ENCODE peak calls at places on chromosome 6, in six cellular contexts. L is Peyer's patch; A is stimulated activated CD4-positive, alpha-beta T cell treated with anti-CD3 and anti-CD28 coated beads, Interleukin-12 subunit alpha, Interleukin-12 subunit beta, amount 100 ng/mL, for 4 hours; M is activated effector memory CD4-positive, alpha-beta T cell treated with Interleukin-2 at 50 U/mL for 16 hours; C is RCC 7860; F is iPS DF 19.7. J is an unnamed sample.

GRCh38 chr6:2714359-2714895 is 36.3 kb downstream of the MYLK4 start:
- DNase-seq in L (no peak), A (no peak), C (peak), M (no peak), F (no peak), J (no peak)

GRCh38 chr6:106979435-106979884 is 4.9 kb upstream of the CD24 start:
- DNase-seq in A (peak), L (peak), M (peak), C (peak), F (peak), J (peak)

GRCh38 chr6:159074120-159074684 is 29.4 kb upstream of the TAGAP start:
- DNase-seq in C (peak), A (no peak), F (peak), L (no peak), M (no peak), J (no peak)

GRCh38 chr6:79413562-79414002 is 123.6 kb downstream of the LCA5 start:
- DNase-seq in A (no peak), F (no peak), L (no peak), C (no peak), M (no peak), J (no peak)

GRCh38 chr6:89324304-89324703 is 9.2 kb upstream of the GABRR2 start:
- DNase-seq in F (no peak), M (no peak), A (no peak), C (no peak), L (no peak), J (no peak)

GRCh38 chr6:29938746-29939508 is 3.4 kb upstream of the HLA-A start:
- DNase-seq in L (no peak), M (no peak), F (no peak), C (no peak), A (no peak), J (no peak)

GRCh38 chr6:165883851-165884640 is 221.0 kb upstream of the PDE10A start:
- DNase-seq in L (no peak), C (peak), M (no peak), F (no peak), A (no peak), J (no peak)

GRCh38 chr6:20900396-20901160 is 366.3 kb downstream of the CDKAL1 start:
- DNase-seq in L (no peak), F (no peak), A (no peak), C (no peak), M (no peak), J (no peak)

GRCh38 chr6:85464260-85464644 is 14.4 kb downstream of the NT5E start:
- DNase-seq in M (no peak), F (no peak), L (no peak), C (peak), A (peak), J (no peak)

GRCh38 chr6:100115702-100116101 is 121.7 kb upstream of the MCHR2 start:
- DNase-seq in M (no peak), A (no peak), C (no peak), L (no peak), F (no peak), J (no peak)

J was measured in thyroid gland.